ENCODE peak calls at places on chromosomes 3 and 15, in six cellular contexts. U is neuronal stem cell, P is H9, H is mesenchymal stem cell, I is IMR-90, K is trophoblast cell. A is an unnamed sample.
A peak's percentile ranks its signal among the peaks of the same experiment; 100 is the strongest.

GRCh38 chr3:181683563-181683962 is 28.2 kb upstream of the SOX2 start:
- DNase-seq in U (no peak), P (no peak), H (no peak), I (no peak), K (no peak), A (no peak)

GRCh38 chr3:122003112-122003511 is 18.9 kb downstream of the ILDR1 start:
- DNase-seq in U (no peak), P (no peak), H (no peak), I (no peak), K (no peak), A (no peak)

GRCh38 chr15:100107606-100108225 is 234.1 kb downstream of the ADAMTS17 start:
- DNase-seq in U (no peak), P (no peak), H (no peak), I (no peak), K (no peak), A (no peak)

GRCh38 chr3:175940243-175940642 is 1081.1 kb downstream of the NAALADL2 start:
- DNase-seq in U (no peak), P (no peak), H (peak; percentile 80), I (peak; percentile 46), K (peak; percentile 32), A (peak; percentile 82)

GRCh38 chr3:179452872-179453271 is 1.6 kb upstream of the GNB4 start:
- DNase-seq in U (no peak), P (no peak), H (no peak), I (no peak), K (no peak), A (no peak)

GRCh38 chr3:189001559-189001958 is 170.2 kb upstream of the TPRG1 start:
- DNase-seq in U (no peak), P (no peak), H (peak; percentile 76), I (peak; percentile 93), K (peak; percentile 25), A (peak; percentile 26)

GRCh38 chr3:191997579-191998268 is 536.8 kb downstream of the PYDC2 start:
- DNase-seq in U (peak; percentile 56), P (no peak), H (no peak), I (no peak), K (no peak), A (peak; percentile 4)

GRCh38 chr3:149271669-149272068 is 50.0 kb upstream of the CP start:
- DNase-seq in U (no peak), P (no peak), H (no peak), I (no peak), K (no peak), A (no peak)

GRCh38 chr3:17190353-17191078 is 305.8 kb downstream of the PLCL2 start:
- DNase-seq in U (no peak), P (no peak), H (no peak), I (no peak), K (no peak), A (no peak)

GRCh38 chr3:189944285-189945145 is 176.2 kb downstream of the P3H2 start:
- DNase-seq in U (no peak), P (no peak), H (no peak), I (no peak), K (peak; percentile 94), A (no peak)

GRCh38 chr3:193732391-193732790 is 139.4 kb downstream of the OPA1 start:
- DNase-seq in U (no peak), P (no peak), H (peak; percentile 88), I (peak; percentile 91), K (peak; percentile 16), A (no peak)
- H2BK120ac ChIP-seq in U (no peak overlapping the region), P (no peak overlapping the region), H (no peak overlapping the region), I (no peak overlapping the region), K (no peak overlapping the region), A (no peak overlapping the region)

GRCh38 chr3:153970047-153970446 is 151.1 kb upstream of the ARHGEF26 start:
- DNase-seq in U (no peak), P (no peak), H (no peak), I (no peak), K (no peak), A (no peak)
- H2BK5ac ChIP-seq in U (no peak overlapping the region), P (no peak overlapping the region), H (no peak overlapping the region), I (no peak overlapping the region), K (no peak overlapping the region), A (no peak overlapping the region)

GRCh38 chr15:67174446-67174845 is 80.0 kb downstream of the AAGAB start:
- DNase-seq in U (no peak), P (no peak), H (no peak), I (no peak), K (no peak), A (no peak)

GRCh38 chr15:67176195-67176971 is 78.1 kb downstream of the AAGAB start:
- DNase-seq in U (no peak), P (no peak), H (peak; percentile 26), I (no peak), K (no peak), A (peak; percentile 91)

GRCh38 chr15:67174864-67175573 is 79.4 kb downstream of the AAGAB start:
- DNase-seq in U (no peak), P (no peak), H (peak; percentile 79), I (peak; percentile 68), K (peak; percentile 98), A (peak; percentile 72)

GRCh38 chr15:67173786-67174185 is 80.7 kb downstream of the AAGAB start:
- DNase-seq in U (no peak), P (no peak), H (no peak), I (no peak), K (no peak), A (no peak)

DNA sequence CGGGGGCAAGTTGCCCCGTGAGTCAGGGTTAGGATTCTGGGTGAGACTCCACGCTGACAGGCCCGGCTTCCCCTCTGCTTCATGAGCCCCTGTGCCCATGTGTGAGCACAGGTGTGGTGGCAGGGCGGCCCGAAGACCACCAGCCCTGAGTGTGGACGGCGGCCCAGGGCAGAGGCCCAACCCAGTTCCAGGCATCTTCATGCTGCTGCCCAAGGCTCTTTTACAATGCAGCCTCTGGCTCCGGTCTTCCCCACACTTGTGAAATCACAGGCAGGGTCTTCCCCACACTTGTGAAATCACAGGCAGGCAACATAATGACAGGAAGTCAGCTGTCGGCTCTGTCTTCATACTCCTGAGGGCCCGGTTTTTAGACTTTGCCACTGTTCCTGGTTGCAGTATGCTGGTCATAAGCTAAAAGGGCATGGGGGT is 78.8 kb downstream of the AAGAB start:
- DNase-seq in U (no peak), P (no peak), H (peak; percentile 93), I (peak; percentile 69), K (peak; percentile 79), A (peak; percentile 65)
- H3K4me1 ChIP-seq in U (peaks cover 13% of the 10 kb centered on the region), P (peaks cover 11% of the 10 kb centered on the region), H (peaks cover 39% of the 10 kb centered on the region), I (peaks cover 74% of the 10 kb centered on the region), K (peaks cover 45% of the 10 kb centered on the region), A (peaks cover 31% of the 10 kb centered on the region)

GRCh38 chr3:104855702-104856101 is 511.0 kb upstream of the ALCAM start:
- DNase-seq in U (no peak), P (no peak), H (no peak), I (no peak), K (no peak), A (no peak)

GRCh38 chr3:104856743-104857142 is 510.0 kb upstream of the ALCAM start:
- DNase-seq in U (no peak), P (no peak), H (peak; percentile 9), I (peak; percentile 22), K (no peak), A (peak; percentile 56)
- H2BK120ac ChIP-seq in U (no peak overlapping the region), P (no peak overlapping the region), H (peak overlapping the region; percentile 34), I (no peak overlapping the region), K (no peak overlapping the region), A (no peak overlapping the region)

GRCh38 chr3:109430911-109431563 is 93.7 kb upstream of the DPPA4 start:
- DNase-seq in U (no peak), P (no peak), H (no peak), I (no peak), K (peak; percentile 21), A (peak; percentile 43)

GRCh38 chr3:109432833-109433232 is 95.5 kb upstream of the DPPA4 start:
- DNase-seq in U (peak; percentile 66), P (peak; percentile 61), H (no peak), I (no peak), K (no peak), A (peak; percentile 92)
- H2BK5ac ChIP-seq in U (no peak overlapping the region), P (no peak overlapping the region), H (no peak overlapping the region), I (no peak overlapping the region), K (no peak overlapping the region), A (no peak overlapping the region)

GRCh38 chr15:66713843-66714508 is 11.9 kb downstream of the SMAD6 start:
- DNase-seq in U (no peak), P (no peak), H (no peak), I (no peak), K (no peak), A (no peak)
- H3K4me1 ChIP-seq in U (peaks cover 29% of the 10 kb centered on the region), P (no peaks in the 10 kb centered on the region), H (peaks cover 28% of the 10 kb centered on the region), I (peaks cover 24% of the 10 kb centered on the region), K (peaks cover 29% of the 10 kb centered on the region), A (peaks cover 5% of the 10 kb centered on the region)

DNA sequence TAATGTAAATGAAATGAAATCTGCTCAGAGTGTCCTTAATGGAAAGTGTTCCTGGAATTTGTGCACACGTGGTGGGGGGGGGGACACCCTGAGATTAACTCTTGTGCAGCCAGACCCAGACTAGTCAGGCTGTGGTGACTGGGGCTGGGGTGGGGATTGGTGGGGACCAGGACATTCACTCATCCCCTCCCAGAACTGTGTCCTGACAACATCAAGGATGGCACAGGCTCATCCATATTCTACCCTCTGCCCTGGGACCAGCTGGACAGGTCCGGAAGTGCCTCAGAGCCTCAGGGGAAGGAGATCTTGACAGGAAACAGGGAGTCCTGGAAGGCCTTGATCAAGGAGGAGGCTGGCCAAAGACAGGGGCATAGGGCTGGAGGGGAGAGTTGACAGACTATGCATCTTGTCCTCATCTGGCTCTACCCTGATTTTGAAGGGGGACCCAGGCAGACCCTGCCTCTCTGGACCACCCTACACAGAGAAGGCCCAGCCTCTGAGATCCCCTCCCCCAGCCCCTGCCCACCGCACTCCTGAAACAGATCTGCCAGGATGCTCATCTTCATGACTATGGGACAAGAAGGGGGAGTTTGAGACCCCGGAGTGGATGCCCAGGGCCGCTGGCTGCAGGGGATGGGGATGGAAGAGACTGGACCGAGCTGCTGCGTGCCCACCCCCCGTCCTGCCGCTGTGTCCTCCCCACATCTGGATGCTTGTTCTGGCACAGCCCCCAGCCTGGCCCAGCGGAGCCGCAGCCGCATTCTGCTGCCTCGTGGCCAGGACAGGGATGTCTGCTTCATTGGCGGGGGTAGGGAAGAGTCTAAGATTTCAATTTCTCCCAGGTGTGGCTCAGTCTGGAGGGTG is 30.5 kb upstream of the SEMA3F start:
- DNase-seq in U (no peak), P (no peak), H (no peak), I (no peak), K (no peak), A (no peak)
- H2BK120ac ChIP-seq in U (peak overlapping the region; percentile 85), P (no peak overlapping the region), H (peak overlapping the region; percentile 35), I (peak overlapping the region; percentile 63), K (no peak overlapping the region), A (no peak overlapping the region)

GRCh38 chr15:84721381-84721780 is 5.4 kb upstream of the SEC11A start:
- DNase-seq in U (no peak), P (no peak), H (no peak), I (no peak), K (no peak), A (no peak)

GRCh38 chr15:84725001-84725491 is 9.1 kb upstream of the SEC11A start:
- DNase-seq in U (no peak), P (no peak), H (no peak), I (peak; percentile 15), K (peak; percentile 82), A (peak; percentile 77)

GRCh38 chr15:84727429-84727828 is 11.5 kb upstream of the SEC11A start:
- DNase-seq in U (no peak), P (no peak), H (no peak), I (peak; percentile 51), K (peak; percentile 75), A (no peak)

GRCh38 chr15:84722628-84723027 is 6.7 kb upstream of the SEC11A start:
- DNase-seq in U (no peak), P (no peak), H (no peak), I (no peak), K (no peak), A (no peak)
- H2BK5ac ChIP-seq in U (no peak overlapping the region), P (no peak overlapping the region), H (no peak overlapping the region), I (no peak overlapping the region), K (no peak overlapping the region), A (no peak overlapping the region)

GRCh38 chr3:54356299-54357037 is 234.1 kb downstream of the CACNA2D3 start:
- DNase-seq in U (no peak), P (no peak), H (no peak), I (no peak), K (no peak), A (no peak)
- H3K4me1 ChIP-seq in U (peaks cover 3% of the 10 kb centered on the region), P (no peaks in the 10 kb centered on the region), H (no peaks in the 10 kb centered on the region), I (no peaks in the 10 kb centered on the region), K (no peaks in the 10 kb centered on the region), A (no peaks in the 10 kb centered on the region)

A was measured in mesendoderm.